ENCODE peak calls at places on chromosome 7, in four cellular contexts. N is HepG2, T is transverse colon, A is K562. P is an unnamed sample.

GRCh38 chr7:148791506-148791905 is 92.6 kb downstream of the EZH2 start:
- DNase-seq in N (no peak), T (no peak), A (no peak), P (no peak)

GRCh38 chr7:103148131-103148993 is 537 bp downstream of the NAPEPLD start:
- DNase-seq in N (no peak), T (no peak), A (no peak), P (no peak)

GRCh38 chr7:156017916-156018700 is 205.8 kb upstream of the SHH start:
- DNase-seq in N (no peak), T (no peak), A (no peak), P (no peak)

GRCh38 chr7:68362745-68363518 is 1235.3 kb upstream of the AUTS2 start:
- DNase-seq in N (no peak), T (no peak), A (no peak), P (no peak)

GRCh38 chr7:10412426-10413019 is 561.1 kb upstream of the PHF14 start:
- DNase-seq in N (peak), T (no peak), A (peak), P (no peak)

GRCh38 chr7:116293139-116293538 is 82.8 kb downstream of the TES start:
- DNase-seq in N (no peak), T (no peak), A (no peak), P (no peak)

GRCh38 chr7:148286150-148286549 is 304.4 kb upstream of the C7orf33 start:
- DNase-seq in N (peak), T (no peak), A (peak), P (no peak)

GRCh38 chr7:120941856-120942255 is 8.7 kb upstream of the ING3 start:
- DNase-seq in N (no peak), T (no peak), A (no peak), P (no peak)

GRCh38 chr7:152366662-152367061 is 69.1 kb downstream of the KMT2C start:
- DNase-seq in N (no peak), T (peak), A (no peak), P (no peak)

GRCh38 chr7:80412842-80413241 is 99.0 kb downstream of the GNAT3 start:
- DNase-seq in N (no peak), T (no peak), A (no peak), P (no peak)

GRCh38 chr7:2444476-2444875 is 31.7 kb downstream of the GRIFIN start:
- DNase-seq in N (no peak), T (no peak), A (peak), P (no peak)

GRCh38 chr7:47814905-47815613 is 133.2 kb downstream of the PKD1L1 start:
- DNase-seq in N (no peak), T (no peak), A (no peak), P (peak)

GRCh38 chr7:84908196-84908793 is 278.6 kb downstream of the SEMA3D start:
- DNase-seq in N (no peak), T (no peak), A (no peak), P (no peak)
- TF ChIP-seq POLR2AphosphoS5 in N (no peak), T (no peak), A (no peak), P (no peak)

GRCh38 chr7:75969182-75969581 is 25.2 kb downstream of the TMEM120A start:
- DNase-seq in N (no peak), T (no peak), A (no peak), P (peak)
- TF ChIP-seq POLR2AphosphoS5 in N (no peak), T (peak), A (no peak), P (peak)

GRCh38 chr7:151242181-151243044 is 6.1 kb downstream of the SMARCD3 start:
- DNase-seq in N (no peak), T (no peak), A (no peak), P (no peak)
- TF ChIP-seq POLR2AphosphoS5 in N (no peak), T (no peak), A (no peak), P (no peak)

GRCh38 chr7:130926021-130926691 is 192.1 kb upstream of the KLF14 start:
- DNase-seq in N (peak), T (no peak), A (no peak), P (no peak)
- TF ChIP-seq POLR2AphosphoS5 in N (no peak), T (no peak), A (no peak), P (no peak)

GRCh38 chr7:114083714-114084113 is 164.9 kb upstream of the PPP1R3A start:
- DNase-seq in N (no peak), T (no peak), A (no peak), P (no peak)

GRCh38 chr7:114084381-114085312 is 165.8 kb upstream of the PPP1R3A start:
- DNase-seq in N (no peak), T (peak), A (no peak), P (peak)

GRCh38 chr7:114081606-114082425 is 163.0 kb upstream of the PPP1R3A start:
- DNase-seq in N (peak), T (no peak), A (no peak), P (no peak)

GRCh38 chr7:114082567-114082933 is 163.7 kb upstream of the PPP1R3A start:
- DNase-seq in N (no peak), T (no peak), A (no peak), P (no peak)

GRCh38 chr7:114082934-114083647 is 164.3 kb upstream of the PPP1R3A start:
- DNase-seq in N (no peak), T (peak), A (no peak), P (peak)
- TF ChIP-seq POLR2AphosphoS5 in N (no peak), T (no peak), A (no peak), P (no peak)

P was measured in suprapubic skin.